ENCODE peak calls at places on chromosomes 16 and 17, in eight cellular contexts. W is LHCN-M2; S is C1 segment of cervical spinal cord; C is lower lobe of right lung; E is RPMI8226; N is stimulated activated CD8-positive, alpha-beta memory T cell treated with anti-CD3 and anti-CD28 coated beads, Interleukin-7, amount 100 ng/mL, for 1 hour; I is upper lobe of right lung; K is adipocyte. Q is an unnamed sample.

GRCh38 chr17:73331060-73331459 is 19.3 kb upstream of the CDC42EP4 start:
- DNase-seq in K (no peak), S (no peak), C (no peak), I (no peak), W (no peak), E (no peak), N (no peak), Q (no peak)

GRCh38 chr17:61203765-61204164 is 195.9 kb upstream of the TBX2 start:
- DNase-seq in S (no peak), W (no peak), E (no peak), K (no peak), N (no peak), C (peak; percentile 48), I (peak; percentile 63), Q (no peak)

GRCh38 chr16:87317766-87318121 is 552 bp upstream of the C16orf95 start:
- DNase-seq in N (no peak), S (no peak), K (peak; percentile 87), E (peak; percentile 59), I (peak; percentile 80), W (peak; percentile 52), C (peak; percentile 80), Q (no peak)

GRCh38 chr17:37752482-37752881 is 7.6 kb upstream of the HNF1B start:
- DNase-seq in S (no peak), C (no peak), E (no peak), W (no peak), N (no peak), I (no peak), K (peak; percentile 64), Q (no peak)

GRCh38 chr17:41019415-41019814 is 7.6 kb downstream of the KRTAP1-5 start:
- DNase-seq in E (no peak), N (no peak), S (no peak), I (no peak), K (no peak), W (no peak), C (no peak), Q (peak; percentile 8)

GRCh38 chr17:67659028-67659427 is 58.7 kb upstream of the NOL11 start:
- DNase-seq in C (no peak), I (no peak), N (no peak), S (no peak), E (no peak), W (peak; percentile 12), K (no peak), Q (no peak)

GRCh38 chr17:80071116-80071980 is 30.0 kb upstream of the GAA start:
- DNase-seq in W (peak; percentile 34), E (no peak), K (no peak), C (no peak), N (no peak), S (peak; percentile 23), I (no peak), Q (no peak)

GRCh38 chr16:19967561-19967960 is 82.9 kb upstream of the GPRC5B start:
- DNase-seq in E (no peak), S (no peak), I (no peak), C (no peak), W (no peak), K (no peak), N (no peak), Q (no peak)

GRCh38 chr17:45146616-45147101 is 1.6 kb upstream of the HEXIM1 start:
- DNase-seq in W (peak; percentile 34), E (peak; percentile 3), S (no peak), K (no peak), C (no peak), I (no peak), N (no peak), Q (no peak)

GRCh38 chr17:60729854-60730253 is 52.2 kb downstream of the BCAS3 start:
- DNase-seq in C (no peak), W (peak; percentile 15), E (no peak), N (no peak), I (no peak), K (no peak), S (no peak), Q (no peak)

GRCh38 chr16:50818380-50818779 is 76.5 kb downstream of the CYLD start:
- DNase-seq in C (no peak), E (no peak), S (no peak), N (no peak), K (no peak), I (no peak), W (no peak), Q (no peak)

GRCh38 chr17:83153681-83154310 is 74.4 kb downstream of the METRNL start:
- DNase-seq in K (no peak), C (no peak), W (no peak), N (no peak), E (no peak), S (no peak), I (no peak), Q (no peak)

GRCh38 chr17:34669511-34669910 is 90.1 kb downstream of the TMEM132E start:
- DNase-seq in K (no peak), W (no peak), N (no peak), C (no peak), E (no peak), I (no peak), S (no peak), Q (no peak)

GRCh38 chr17:81929253-81930141 is 2.0 kb upstream of the MAFG start:
- DNase-seq in I (no peak), K (no peak), S (no peak), E (no peak), C (no peak), N (no peak), W (no peak), Q (no peak)

GRCh38 chr17:55743103-55743679 is 7.7 kb upstream of the PCTP start:
- DNase-seq in K (no peak), C (no peak), S (no peak), N (no peak), W (no peak), I (no peak), E (peak; percentile 49), Q (no peak)

GRCh38 chr17:32155896-32156295 is 13.6 kb downstream of the RHOT1 start:
- DNase-seq in C (no peak), E (no peak), N (no peak), W (no peak), S (no peak), K (no peak), I (no peak), Q (no peak)

GRCh38 chr17:15951368-15952047 is 6.6 kb downstream of the ADORA2B start:
- DNase-seq in S (no peak), C (no peak), W (no peak), K (no peak), N (no peak), I (no peak), E (no peak), Q (no peak)

GRCh38 chr17:80446645-80447405 is 29.6 kb downstream of the NPTX1 start:
- DNase-seq in C (no peak), K (peak; percentile 52), E (no peak), W (peak; percentile 12), S (no peak), N (no peak), I (no peak), Q (no peak)

GRCh38 chr16:4748682-4749411 is 14.5 kb downstream of the DNAAF8 start:
- DNase-seq in W (no peak), N (no peak), S (no peak), C (no peak), I (no peak), K (no peak), E (no peak), Q (no peak)

GRCh38 chr16:81293909-81294802 is 20.6 kb upstream of the GAN start:
- DNase-seq in I (no peak), K (peak; percentile 46), E (no peak), C (no peak), W (no peak), S (no peak), N (no peak), Q (no peak)

GRCh38 chr17:49414271-49414621 is 436 bp downstream of the PHB1 start:
- DNase-seq in K (peak; percentile 51), S (no peak), C (no peak), E (no peak), I (no peak), W (no peak), N (no peak), Q (no peak)

GRCh38 chr17:75457047-75457654 is 716 bp downstream of the TMEM94 start:
- DNase-seq in I (peak; percentile 70), S (no peak), E (peak; percentile 10), K (peak; percentile 71), N (no peak), C (peak; percentile 52), W (peak; percentile 59), Q (peak; percentile 60)

GRCh38 chr16:57115504-57116182 is 23.3 kb downstream of the CPNE2 start:
- DNase-seq in W (no peak), K (no peak), E (peak; percentile 49), C (no peak), N (no peak), I (no peak), S (peak; percentile 81), Q (peak; percentile 56)

GRCh38 chr16:87461466-87461975 is 31.3 kb downstream of the ZCCHC14 start:
- DNase-seq in S (no peak), E (peak; percentile 80), N (no peak), C (peak; percentile 94), W (no peak), I (peak; percentile 94), K (no peak), Q (peak; percentile 96)

GRCh38 chr17:19769946-19770652 is 22.0 kb upstream of the ALDH3A1 start:
- DNase-seq in N (no peak), C (no peak), W (peak; percentile 57), S (no peak), I (no peak), E (no peak), K (peak; percentile 72), Q (no peak)

GRCh38 chr16:30567991-30568638 is 3.4 kb downstream of the ZNF688 start:
- DNase-seq in N (no peak), I (no peak), C (no peak), S (no peak), E (peak; percentile 46), W (peak; percentile 93), K (peak; percentile 58), Q (no peak)

GRCh38 chr17:3979276-3979583 is 15.0 kb upstream of the ATP2A3 start:
- DNase-seq in N (no peak), I (no peak), W (no peak), S (no peak), C (peak; percentile 25), K (no peak), E (no peak), Q (no peak)

GRCh38 chr17:79009397-79010303 is at the start of gene CANT1:
- DNase-seq in S (peak; percentile 81), E (peak; percentile 91), K (peak; percentile 95), I (peak; percentile 93), N (peak; percentile 62), C (peak; percentile 90), W (peak; percentile 80), Q (peak; percentile 99)

GRCh38 chr17:28978016-28978415 is 26.7 kb upstream of the PHF12 start:
- DNase-seq in I (no peak), W (no peak), C (no peak), S (no peak), K (no peak), N (no peak), E (no peak), Q (no peak)